ENCODE peak calls at places on chromosomes 4 and X, in ten cellular contexts. P is mucosa of gallbladder; Y is breast epithelium; I is thoracic aorta; J is head of caudate nucleus; B is activated naive CD4-positive, alpha-beta T cell; R is left cardiac atrium; K is left ventricle myocardium superior; U is putamen; Q is aorta. W is an unnamed sample.

GRCh38 chrX:101550362-101550761 is at the start of gene ARMCX1:
- DNase-seq in K (peak), Q (peak), B (no peak), U (peak), I (peak), P (peak), J (peak), R (peak), Y (peak), W (peak)

GRCh38 chr4:2024683-2025082 is 15.9 kb upstream of the NELFA start:
- DNase-seq in I (no peak), Y (no peak), J (no peak), Q (no peak), K (no peak), R (no peak), U (no peak), B (no peak), P (no peak), W (no peak)

GRCh38 chr4:36322921-36323354 is 41.5 kb downstream of the DTHD1 start:
- DNase-seq in Q (no peak), I (no peak), U (no peak), R (no peak), Y (no peak), K (no peak), B (no peak), P (no peak), J (no peak), W (no peak)

GRCh38 chr4:48472794-48473193 is 10.3 kb upstream of the SLC10A4 start:
- DNase-seq in Y (no peak), K (no peak), R (no peak), J (no peak), I (no peak), U (no peak), Q (no peak), B (no peak), P (no peak), W (no peak)

GRCh38 chrX:100512471-100512870 is 72.3 kb upstream of the TNMD start:
- DNase-seq in Q (no peak), P (no peak), R (no peak), Y (no peak), J (no peak), B (no peak), I (no peak), K (no peak), U (peak), W (no peak)

GRCh38 chr4:111979921-111980320 is 165.3 kb upstream of the FAM241A start:
- DNase-seq in U (no peak), Y (no peak), J (no peak), B (no peak), Q (no peak), P (no peak), I (no peak), R (no peak), K (no peak), W (no peak)

GRCh38 chr4:84126061-84126787 is 372.9 kb downstream of the NKX6-1 start:
- DNase-seq in P (no peak), I (no peak), B (no peak), J (no peak), K (no peak), Q (no peak), U (no peak), Y (no peak), R (no peak), W (no peak)

GRCh38 chr4:22901631-22902030 is 208.9 kb downstream of the GBA3 start:
- DNase-seq in I (no peak), K (no peak), Q (no peak), U (no peak), P (no peak), J (no peak), Y (no peak), B (no peak), R (no peak), W (no peak)

GRCh38 chrX:106959897-106960296 is 39.7 kb downstream of the CLDN2 start:
- DNase-seq in K (no peak), Q (no peak), I (no peak), Y (no peak), P (no peak), U (no peak), R (no peak), J (no peak), B (no peak), W (no peak)

GRCh38 chr4:92646826-92647225 is 343.1 kb downstream of the GRID2 start:
- DNase-seq in I (no peak), R (no peak), U (no peak), Q (no peak), B (no peak), P (no peak), K (no peak), Y (no peak), J (no peak), W (no peak)

GRCh38 chrX:106780259-106780658 is 22.2 kb upstream of the TBC1D8B start:
- DNase-seq in B (no peak), K (no peak), P (no peak), J (no peak), U (no peak), I (no peak), Q (no peak), Y (no peak), R (no peak), W (no peak)

GRCh38 chr4:2333916-2334644 is 72.2 kb upstream of the MXD4 start:
- DNase-seq in Y (no peak), P (no peak), K (no peak), B (no peak), J (peak), U (no peak), I (no peak), R (no peak), Q (peak), W (no peak)

GRCh38 chr4:83894831-83895230 is 358.9 kb downstream of the GPAT3 start:
- DNase-seq in P (no peak), K (no peak), B (no peak), R (no peak), Y (no peak), U (no peak), I (no peak), J (no peak), Q (no peak), W (no peak)

GRCh38 chrX:133586443-133586842 is 171.2 kb upstream of the GPC4 start:
- DNase-seq in U (no peak), Y (no peak), P (no peak), K (no peak), Q (no peak), I (no peak), R (no peak), B (no peak), J (no peak), W (no peak)

GRCh38 chr4:120066182-120066524 is 495 bp downstream of the MAD2L1 start:
- DNase-seq in I (no peak), Q (no peak), K (no peak), Y (no peak), B (no peak), J (no peak), P (no peak), U (no peak), R (no peak), W (peak)

GRCh38 chrX:32524385-32524784 is 687.0 kb downstream of the DMD start:
- DNase-seq in R (no peak), Y (no peak), I (no peak), J (no peak), Q (no peak), B (no peak), P (no peak), U (peak), K (no peak), W (no peak)

GRCh38 chr4:154714339-154715040 is 29.3 kb upstream of the LRAT start:
- DNase-seq in K (no peak), P (no peak), Y (no peak), I (no peak), U (no peak), B (no peak), Q (no peak), R (no peak), J (no peak), W (no peak)

GRCh38 chr4:86500527-86500926 is 93.6 kb upstream of the PTPN13 start:
- DNase-seq in U (no peak), J (no peak), B (no peak), P (no peak), Q (no peak), R (no peak), K (no peak), Y (no peak), I (no peak), W (no peak)

W was measured in stimulated activated CD8-positive, alpha-beta memory T cell treated with anti-CD3 and anti-CD28 coated beads, Interleukin-2, amount 100 ng/mL, for 48 hours.